ENCODE peak calls at places on chromosomes 3 and 15, in nine cellular contexts. M is KBM-7; K is naive thymus-derived CD8-positive, alpha-beta T cell; N is stimulated activated CD4-positive, alpha-beta T cell treated with anti-CD3 and anti-CD28 coated beads, Interleukin-2, amount 100 ng/mL, for 48 hours; L is AG04450; O is GM20000; P is Daoy; I is activated gamma-delta T cell treated with Interleukin-2 at 50 U/mL for 16 hours; T is natural killer cell. Z is an unnamed sample.

GRCh38 chr3:154307363-154307762 is 16.9 kb downstream of the DHX36 start:
- DNase-seq in N (no peak), T (no peak), O (no peak), L (no peak), I (no peak), M (no peak), K (no peak), P (no peak), Z (no peak)

GRCh38 chr3:34020761-34021635 is 222.6 kb downstream of the PDCD6IP start:
- DNase-seq in K (no peak), P (no peak), L (no peak), I (no peak), M (no peak), N (no peak), T (no peak), O (no peak), Z (no peak)

GRCh38 chr3:94303897-94304296 is 241.0 kb downstream of the NSUN3 start:
- DNase-seq in I (no peak), K (no peak), T (no peak), N (no peak), M (no peak), O (no peak), L (no peak), P (no peak), Z (no peak)

GRCh38 chr15:74466570-74466969 is 5.6 kb upstream of the UBL7 start:
- DNase-seq in I (no peak), O (no peak), P (no peak), N (no peak), T (no peak), M (no peak), L (no peak), K (no peak), Z (no peak)

GRCh38 chr15:68786753-68787152 is 33.9 kb downstream of the ANP32A start:
- DNase-seq in K (no peak), P (no peak), I (no peak), N (no peak), M (no peak), T (no peak), L (no peak), O (no peak), Z (no peak)

GRCh38 chr3:125443923-125444322 is 68.8 kb upstream of the ZNF148 start:
- DNase-seq in K (no peak), P (no peak), O (no peak), I (no peak), N (no peak), M (no peak), L (peak; percentile 64), T (no peak), Z (no peak)

GRCh38 chr3:107897471-107898180 is 193.2 kb downstream of the CD47 start:
- DNase-seq in N (no peak), M (peak; percentile 35), L (no peak), O (no peak), T (no peak), P (peak; percentile 21), K (no peak), I (no peak), Z (no peak)

GRCh38 chr15:40010681-40011080 is 28.3 kb downstream of the SRP14 start:
- DNase-seq in O (no peak), L (peak; percentile 23), I (no peak), N (no peak), P (no peak), K (no peak), M (no peak), T (no peak), Z (peak; percentile 22)

GRCh38 chr15:89243046-89243690 is 611 bp upstream of the FANCI start:
- DNase-seq in O (no peak), L (no peak), K (no peak), T (no peak), M (no peak), I (no peak), P (no peak), N (no peak), Z (no peak)

GRCh38 chr3:119294402-119294888 is 262 bp downstream of the ARHGAP31 start:
- DNase-seq in M (peak; percentile 75), I (peak; percentile 57), O (peak; percentile 82), L (no peak), K (peak; percentile 57), T (peak; percentile 67), N (peak; percentile 61), P (no peak), Z (peak; percentile 32)

GRCh38 chr15:58165661-58166060 is 27.5 kb downstream of the AQP9 start:
- DNase-seq in K (no peak), O (no peak), L (no peak), N (no peak), P (no peak), M (no peak), I (no peak), T (no peak), Z (no peak)

GRCh38 chr15:42796955-42797779 is 60.2 kb upstream of the CDAN1 start:
- DNase-seq in M (no peak), L (no peak), T (no peak), I (no peak), P (no peak), O (no peak), K (no peak), N (no peak), Z (no peak)